ENCODE peak calls at places on chromosomes 12 and 14, in eight cellular contexts. J is NCI-H1092; A is GM12865; Z is stimulated activated CD4-positive, alpha-beta T cell treated with anti-CD3 and anti-CD28 coated beads, Interleukin-4, amount 100 ng/mL, for 24 hours; W is non-pigmented ciliary epithelial cell; T is Right ventricle myocardium inferior; N is NCI-H510A; K is activated CD4-positive, alpha-beta T cell treated with anti-CD3 and anti-CD28 coated beads, Interleukin-2, amount 50 U/mL, for 1 hour. Q is an unnamed sample.

GRCh38 chr12:28212182-28212581 is 21.9 kb downstream of the CCDC91 start:
- DNase-seq in J (no peak), A (no peak), Z (no peak), W (no peak), T (no peak), N (no peak), K (no peak), Q (no peak)

GRCh38 chr12:67991158-67991557 is 1.9 kb downstream of the IFNG-AS1 start:
- DNase-seq in J (no peak), A (peak), Z (peak), W (no peak), T (no peak), N (no peak), K (peak), Q (no peak)

GRCh38 chr12:96448287-96448686 is 41.1 kb upstream of the CFAP54 start:
- DNase-seq in J (no peak), A (no peak), Z (no peak), W (peak), T (no peak), N (no peak), K (no peak), Q (no peak)

GRCh38 chr14:46054526-46054925 is 597.1 kb downstream of the RPL10L start:
- DNase-seq in J (no peak), A (no peak), Z (no peak), W (peak), T (no peak), N (no peak), K (no peak), Q (no peak)

GRCh38 chr12:3820122-3820521 is 53.1 kb downstream of the PARP11 start:
- DNase-seq in J (no peak), A (no peak), Z (no peak), W (peak), T (no peak), N (no peak), K (no peak), Q (no peak)

GRCh38 chr12:6533653-6534157 is 612 bp upstream of the GAPDH start:
- DNase-seq in J (peak), A (peak), Z (peak), W (no peak), T (peak), N (peak), K (peak), Q (peak)

GRCh38 chr14:35229495-35230089 is 62.6 kb upstream of the PSMA6 start:
- DNase-seq in J (no peak), A (peak), Z (no peak), W (no peak), T (no peak), N (no peak), K (no peak), Q (peak)

GRCh38 chr14:69685217-69685616 is 73.8 kb downstream of the SUSD6 start:
- DNase-seq in J (no peak), A (peak), Z (peak), W (no peak), T (no peak), N (no peak), K (peak), Q (no peak)

GRCh38 chr12:10801727-10802126 is 700 bp downstream of the TAS2R7 start:
- DNase-seq in J (no peak), A (no peak), Z (no peak), W (no peak), T (no peak), N (no peak), K (no peak), Q (no peak)

GRCh38 chr12:69919565-69919964 is 94.5 kb downstream of the MYRFL start:
- DNase-seq in J (no peak), A (no peak), Z (no peak), W (no peak), T (no peak), N (no peak), K (no peak), Q (no peak)

GRCh38 chr14:73665130-73665529 is 20.3 kb downstream of the DNAL1 start:
- DNase-seq in J (no peak), A (no peak), Z (no peak), W (no peak), T (no peak), N (no peak), K (no peak), Q (no peak)

GRCh38 chr14:40222996-40223395 is 790.8 kb upstream of the FBXO33 start:
- DNase-seq in J (no peak), A (no peak), Z (no peak), W (no peak), T (no peak), N (no peak), K (no peak), Q (no peak)

GRCh38 chr14:96268426-96269358 is 12.7 kb downstream of the BDKRB1 start:
- DNase-seq in J (no peak), A (no peak), Z (no peak), W (no peak), T (no peak), N (no peak), K (no peak), Q (no peak)

GRCh38 chr12:51000245-51000644 is 25.9 kb downstream of the SLC11A2 start:
- DNase-seq in J (no peak), A (no peak), Z (peak), W (no peak), T (no peak), N (no peak), K (no peak), Q (no peak)

GRCh38 chr12:1808036-1808797 is 12.1 kb upstream of the LRTM2 start:
- DNase-seq in J (no peak), A (no peak), Z (no peak), W (no peak), T (no peak), N (no peak), K (no peak), Q (no peak)

GRCh38 chr12:85036241-85036707 is at the start of the genes LRRIQ1 and TSPAN19:
- DNase-seq in J (peak), A (peak), Z (peak), W (peak), T (peak), N (peak), K (peak), Q (no peak)

GRCh38 chr12:108798551-108799221 is 58.7 kb downstream of the SSH1 start:
- DNase-seq in J (no peak), A (no peak), Z (no peak), W (no peak), T (peak), N (no peak), K (no peak), Q (no peak)

GRCh38 chr12:127169321-127170270 is 1097.4 kb upstream of the TMEM132C start:
- DNase-seq in J (no peak), A (no peak), Z (no peak), W (no peak), T (no peak), N (no peak), K (no peak), Q (no peak)

GRCh38 chr12:43349863-43350262 is 202.1 kb downstream of the ADAMTS20 start:
- DNase-seq in J (no peak), A (no peak), Z (no peak), W (no peak), T (no peak), N (no peak), K (no peak), Q (no peak)

GRCh38 chr14:100083706-100084105 is 18.5 kb downstream of the EVL start:
- DNase-seq in J (no peak), A (no peak), Z (no peak), W (no peak), T (no peak), N (no peak), K (no peak), Q (no peak)

GRCh38 chr12:95198914-95199313 is 18.4 kb downstream of the FGD6 start:
- DNase-seq in J (no peak), A (peak), Z (no peak), W (no peak), T (no peak), N (no peak), K (no peak), Q (no peak)

GRCh38 chr12:62632521-62632920 is 165.9 kb downstream of the MON2 start:
- DNase-seq in J (peak), A (peak), Z (no peak), W (no peak), T (peak), N (no peak), K (peak), Q (no peak)

GRCh38 chr12:74953697-74954096 is 255.9 kb downstream of the KCNC2 start:
- DNase-seq in J (no peak), A (no peak), Z (no peak), W (no peak), T (no peak), N (no peak), K (no peak), Q (no peak)

GRCh38 chr12:4044736-4045432 is 171.7 kb upstream of the PARP11 start:
- DNase-seq in J (no peak), A (no peak), Z (no peak), W (no peak), T (no peak), N (no peak), K (no peak), Q (no peak)

GRCh38 chr12:18861287-18861858 is 123.5 kb downstream of the CAPZA3 start:
- DNase-seq in J (no peak), A (peak), Z (no peak), W (no peak), T (no peak), N (no peak), K (no peak), Q (no peak)

GRCh38 chr14:102983496-102983895 is 61.0 kb downstream of the AMN start:
- DNase-seq in J (no peak), A (no peak), Z (no peak), W (no peak), T (no peak), N (no peak), K (no peak), Q (no peak)

GRCh38 chr12:89678225-89678624 is 30.4 kb downstream of the ATP2B1 start:
- DNase-seq in J (no peak), A (no peak), Z (no peak), W (no peak), T (no peak), N (no peak), K (no peak), Q (no peak)

GRCh38 chr14:69877492-69877891 is 1.7 kb upstream of the SMOC1 start:
- DNase-seq in J (peak), A (peak), Z (no peak), W (peak), T (no peak), N (no peak), K (no peak), Q (no peak)

GRCh38 chr14:83913466-83913865 is 1616.5 kb upstream of the FLRT2 start:
- DNase-seq in J (no peak), A (no peak), Z (no peak), W (no peak), T (no peak), N (no peak), K (no peak), Q (no peak)

Q was measured in CMK.